ENCODE peak calls at places on chromosome 5, in four cellular contexts. O, F, Y and Q are unnamed samples.
A peak's percentile ranks its signal among the peaks of the same experiment; 100 is the strongest.

GRCh38 chr5:12292610-12293204 is 388.5 kb upstream of the CTNND2 start:
- DNase-seq in Y (peak; percentile 52), O (no peak), F (no peak), Q (no peak)

GRCh38 chr5:139415221-139415861 is 11.5 kb upstream of the SPATA24 start:
- DNase-seq in F (no peak), O (no peak), Y (no peak), Q (peak; percentile 65)

GRCh38 chr5:95390812-95391492 is at the start of gene FAM81B:
- DNase-seq in Y (no peak), F (no peak), O (no peak), Q (no peak)

GRCh38 chr5:383066-383465 is 59.9 kb upstream of the EXOC3 start:
- DNase-seq in Y (no peak), O (no peak), F (no peak), Q (no peak)

GRCh38 chr5:145942202-145942601 is 5.8 kb downstream of the SH3RF2 start:
- DNase-seq in F (no peak), Y (no peak), O (no peak), Q (no peak)

GRCh38 chr5:16577677-16578076 is 39.1 kb downstream of the RETREG1 start:
- DNase-seq in F (no peak), O (no peak), Y (no peak), Q (no peak)

GRCh38 chr5:112921031-112921832 is 795 bp downstream of the REEP5 start:
- DNase-seq in O (peak; percentile 90), Y (peak; percentile 82), F (peak; percentile 93), Q (peak; percentile 75)

GRCh38 chr5:135901633-135902032 is 6.0 kb upstream of the IL9 start:
- DNase-seq in O (no peak), F (no peak), Y (no peak), Q (no peak)

GRCh38 chr5:150176745-150177485 is 10.3 kb downstream of the CDX1 start:
- DNase-seq in Y (no peak), O (no peak), F (no peak), Q (no peak)
- H3K27ac ChIP-seq in Y (no peak overlapping the region), O (no peak overlapping the region), F (no peak overlapping the region), Q (no peak overlapping the region)

DNA sequence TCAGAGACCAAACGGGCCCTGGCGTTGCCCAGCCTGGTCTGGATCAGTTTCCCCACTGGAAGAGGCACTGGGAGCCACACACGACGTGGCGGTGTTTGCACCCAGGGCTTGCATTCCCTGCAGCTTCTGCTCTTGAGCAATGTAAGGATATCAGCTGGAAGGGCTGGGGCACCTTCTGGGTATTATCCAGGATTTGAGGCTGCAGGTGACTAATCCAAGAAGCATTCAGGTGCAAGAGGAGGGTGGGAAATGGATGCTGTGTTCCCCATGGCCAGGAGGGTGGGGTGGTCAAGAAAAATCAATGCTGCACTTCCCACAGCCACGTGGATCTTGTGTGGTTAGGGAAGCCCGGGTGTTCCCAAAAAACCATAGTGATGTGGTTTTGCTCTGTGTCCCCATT is 430.9 kb downstream of the IRX2 start:
- DNase-seq in Y (no peak), F (no peak), O (no peak), Q (no peak)
- H3K4me3 ChIP-seq in Y (no peak overlapping the region), F (no peak overlapping the region), O (no peak overlapping the region), Q (no peak overlapping the region)

GRCh38 chr5:115599924-115600323 is 2.4 kb downstream of the TICAM2 start:
- DNase-seq in F (no peak), Y (no peak), O (no peak), Q (no peak)

GRCh38 chr5:115605436-115605835 is 3.2 kb upstream of the TICAM2 start:
- DNase-seq in Y (no peak), F (no peak), O (no peak), Q (no peak)

GRCh38 chr5:115601709-115602584 is at the start of gene TICAM2:
- DNase-seq in Y (peak; percentile 88), O (peak; percentile 40), F (peak; percentile 93), Q (peak; percentile 70)

GRCh38 chr5:115600771-115601170 is 1.5 kb downstream of the TICAM2 start:
- DNase-seq in F (no peak), O (no peak), Y (no peak), Q (no peak)

DNA sequence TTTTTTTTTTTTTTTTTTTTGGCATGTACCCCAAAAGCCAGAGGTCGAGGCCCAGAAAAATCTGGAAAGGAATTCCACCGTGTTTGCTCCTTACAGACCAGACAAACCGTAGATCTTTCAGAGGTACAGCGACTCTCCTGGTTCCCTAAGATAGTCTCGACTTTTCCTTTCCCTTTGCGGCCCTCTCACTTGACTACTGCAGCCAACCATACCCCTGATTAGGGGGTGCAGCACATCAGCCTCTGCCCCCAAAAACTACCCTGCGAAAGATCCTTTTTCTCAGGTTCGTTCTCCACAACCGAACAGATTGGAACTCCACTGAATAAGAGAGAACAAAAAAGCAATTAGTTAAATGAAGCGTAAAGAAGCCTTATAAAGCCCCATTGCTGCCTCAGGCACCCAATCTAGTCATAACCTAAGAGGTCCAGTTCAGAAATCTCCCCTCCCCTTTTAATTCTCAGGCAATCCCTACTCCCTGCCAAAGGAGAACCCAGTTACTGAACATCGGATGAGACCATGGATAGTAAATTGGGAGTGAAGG is 376 bp upstream of the TICAM2 start:
- DNase-seq in Y (peak; percentile 50), O (no peak), F (no peak), Q (no peak)
- H3K4me1 ChIP-seq in Y (no peaks in the 10 kb centered on the region), O (peaks cover 3% of the 10 kb centered on the region), F (peaks cover 21% of the 10 kb centered on the region), Q (peaks cover 65% of the 10 kb centered on the region)

GRCh38 chr5:56669534-56670483 is 145.5 kb upstream of the MAP3K1 start:
- DNase-seq in O (no peak), F (no peak), Y (peak; percentile 56), Q (peak; percentile 28)
- H3K27ac ChIP-seq in O (no peak overlapping the region), F (peak overlapping the region; percentile 70), Y (peak overlapping the region; percentile 47), Q (peak overlapping the region; percentile 50)

GRCh38 chr5:40121236-40121635 is 558.5 kb upstream of the PTGER4 start:
- DNase-seq in O (no peak), F (no peak), Y (no peak), Q (no peak)

GRCh38 chr5:40124367-40124766 is 555.3 kb upstream of the PTGER4 start:
- DNase-seq in O (no peak), Y (no peak), F (no peak), Q (no peak)
- H3K4me3 ChIP-seq in O (no peak overlapping the region), Y (no peak overlapping the region), F (no peak overlapping the region), Q (no peak overlapping the region)

DNA sequence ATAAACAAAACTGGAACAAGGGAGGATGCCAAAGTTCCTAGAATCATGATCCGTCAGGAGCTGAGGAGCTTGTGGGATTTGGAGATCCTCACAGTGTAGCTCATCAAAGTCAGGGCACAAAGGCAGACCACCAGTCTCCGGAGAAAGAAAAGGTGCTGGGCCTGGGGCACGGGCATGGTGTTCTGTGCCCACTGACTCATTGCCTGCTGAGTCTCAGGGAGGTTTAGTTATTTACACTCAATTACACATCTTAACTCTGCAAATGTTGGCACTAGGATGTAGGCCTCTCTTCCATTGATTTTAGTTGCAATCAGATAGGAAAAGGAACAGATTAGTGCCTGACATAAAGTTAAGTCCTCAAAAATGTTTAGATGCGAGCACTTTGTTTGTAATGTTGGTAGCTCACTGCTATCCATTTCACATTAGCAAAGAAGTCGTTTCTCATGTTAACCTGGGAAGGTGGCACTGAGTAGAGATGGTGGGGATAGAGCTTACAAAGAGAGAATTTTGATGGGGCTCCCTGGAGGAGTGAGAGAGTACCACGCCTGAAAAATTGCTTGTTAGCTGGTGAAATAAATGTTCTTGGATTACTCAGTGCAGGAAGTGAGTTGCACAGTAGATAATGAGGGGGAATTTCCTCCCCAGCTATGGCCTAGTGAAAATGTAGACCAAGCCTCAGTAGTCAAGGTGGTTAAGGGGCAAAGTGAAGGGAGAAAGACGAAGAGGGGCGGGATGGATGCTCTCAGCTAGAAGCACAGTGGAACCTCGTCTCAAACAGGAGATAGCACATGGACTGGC is 109.5 kb upstream of the CD180 start:
- DNase-seq in F (no peak), O (no peak), Y (no peak), Q (no peak)
- H3K4me1 ChIP-seq in F (peaks cover 39% of the 10 kb centered on the region), O (no peaks in the 10 kb centered on the region), Y (no peaks in the 10 kb centered on the region), Q (peaks cover 12% of the 10 kb centered on the region)

DNA sequence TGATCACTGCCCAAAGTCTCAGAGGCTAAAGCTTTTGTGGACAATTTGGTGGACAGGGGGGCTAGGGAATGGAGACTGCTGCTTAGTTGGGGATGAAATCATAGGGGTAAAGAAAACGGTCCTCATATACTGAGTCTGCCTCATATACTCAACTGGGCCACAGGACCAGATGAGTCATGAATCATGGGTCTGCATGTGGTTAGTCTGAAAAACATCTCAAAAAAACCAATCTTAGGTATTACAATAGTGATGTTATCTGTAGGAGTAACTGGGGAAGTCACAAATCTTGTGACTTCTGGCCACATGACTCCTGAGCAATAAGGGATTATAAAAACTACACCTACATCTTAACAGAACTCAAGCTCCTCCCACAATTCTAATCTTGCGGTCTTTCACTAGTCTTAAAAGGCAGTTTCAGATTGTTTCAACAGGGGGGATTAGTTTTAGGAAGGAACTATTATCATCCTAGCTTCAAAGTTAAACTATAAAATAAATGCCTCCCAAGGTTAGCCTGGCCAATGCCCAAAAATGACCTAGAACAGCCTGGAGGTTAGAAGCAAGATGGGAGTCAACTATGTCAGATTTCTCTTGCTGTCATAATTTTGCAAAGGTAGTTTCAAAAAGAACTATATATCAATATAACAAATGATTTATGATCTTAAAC is 17.5 kb downstream of the TMEM161B start:
- DNase-seq in Y (no peak), O (no peak), F (no peak), Q (no peak)
- H3K27ac ChIP-seq in Y (no peak overlapping the region), O (no peak overlapping the region), F (no peak overlapping the region), Q (no peak overlapping the region)

DNA sequence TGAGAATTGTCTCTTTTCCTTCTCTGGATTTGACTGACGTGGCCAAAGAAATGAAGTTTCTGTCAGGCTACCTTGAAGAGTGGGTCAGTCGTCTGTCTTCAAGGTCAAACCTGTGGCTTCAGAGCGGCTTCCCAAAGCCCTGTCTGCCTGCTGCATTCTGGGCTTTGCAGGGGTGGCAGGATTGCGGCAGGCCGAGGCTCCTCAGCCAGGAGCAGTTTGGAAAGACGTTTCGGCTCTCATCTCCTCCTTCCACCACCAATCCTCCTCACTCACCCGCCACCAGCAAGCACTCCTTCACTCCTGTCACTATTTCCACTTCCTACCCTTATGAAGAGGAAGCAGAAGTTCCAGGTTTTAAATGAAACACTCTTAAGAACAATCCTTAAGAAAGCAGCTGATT is 351.7 kb downstream of the ZNF608 start:
- DNase-seq in Y (no peak), F (peak; percentile 13), O (no peak), Q (no peak)
- H3K4me3 ChIP-seq in Y (no peak overlapping the region), F (no peak overlapping the region), O (no peak overlapping the region), Q (no peak overlapping the region)

GRCh38 chr5:128376577-128376976 is 161.5 kb downstream of the FBN2 start:
- DNase-seq in F (no peak), O (no peak), Y (no peak), Q (no peak)

GRCh38 chr5:128378196-128378595 is 159.8 kb downstream of the FBN2 start:
- DNase-seq in F (no peak), O (no peak), Y (no peak), Q (no peak)

GRCh38 chr5:128384068-128384467 is 154.0 kb downstream of the FBN2 start:
- DNase-seq in Y (no peak), O (no peak), F (no peak), Q (no peak)

GRCh38 chr5:128380324-128380723 is 157.7 kb downstream of the FBN2 start:
- DNase-seq in O (no peak), Y (no peak), F (no peak), Q (no peak)

DNA sequence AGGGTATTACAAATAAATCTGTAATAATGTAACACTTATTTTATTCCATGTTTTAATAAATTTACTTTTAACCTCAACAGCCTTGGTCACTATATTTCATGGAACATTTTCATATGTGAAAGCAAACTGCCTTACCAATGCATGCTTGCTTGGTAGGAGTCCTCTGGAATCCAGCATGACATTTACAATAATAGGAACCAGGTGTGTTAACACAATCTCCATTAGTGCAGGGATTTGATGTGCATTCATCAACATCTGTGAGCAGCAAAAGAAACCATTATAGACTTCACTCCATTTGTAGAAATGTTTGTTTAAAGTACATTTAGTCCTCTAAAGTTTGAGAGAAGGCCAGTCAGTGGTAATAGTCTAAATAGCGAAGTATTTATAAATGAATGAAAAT is 159.4 kb downstream of the FBN2 start:
- DNase-seq in Y (no peak), F (no peak), O (no peak), Q (no peak)
- H3K4me1 ChIP-seq in Y (no peaks in the 10 kb centered on the region), F (no peaks in the 10 kb centered on the region), O (no peaks in the 10 kb centered on the region), Q (no peaks in the 10 kb centered on the region)

GRCh38 chr5:61280766-61281427 is 51.2 kb upstream of the ZSWIM6 start:
- DNase-seq in Y (no peak), O (no peak), F (peak; percentile 47), Q (peak; percentile 51)
- H3K27ac ChIP-seq in Y (no peak overlapping the region), O (peak overlapping the region; percentile 56), F (no peak overlapping the region), Q (no peak overlapping the region)